ENCODE peak calls at places on chromosomes 12 and 14, in nine cellular contexts. W, I, F, C, Z, L, D, J and Y are unnamed samples.

GRCh38 chr14:65945333-65945732 is 532.8 kb downstream of the FUT8 start:
- DNase-seq in D (no peak), C (no peak), W (no peak), J (no peak), F (no peak), I (no peak), Z (no peak), L (no peak), Y (no peak)

GRCh38 chr12:22856120-22856699 is 231.2 kb downstream of the ETNK1 start:
- DNase-seq in C (peak), D (peak), W (no peak), J (no peak), I (peak), Z (no peak), F (no peak), L (no peak), Y (no peak)

GRCh38 chr14:75648066-75648838 is 12.4 kb downstream of the ERG28 start:
- DNase-seq in I (no peak), J (peak), C (peak), W (no peak), F (peak), D (peak), L (no peak), Z (peak), Y (peak)

GRCh38 chr12:28988384-28988704 is 160.7 kb upstream of the FAR2 start:
- DNase-seq in D (no peak), L (no peak), C (no peak), W (no peak), I (no peak), Z (no peak), F (no peak), J (no peak), Y (no peak)

GRCh38 chr12:88897723-88898122 is 317.5 kb upstream of the KITLG start:
- DNase-seq in C (peak), F (no peak), J (no peak), L (no peak), Z (peak), I (no peak), W (no peak), D (no peak), Y (no peak)

GRCh38 chr14:81594012-81594411 is 60.4 kb upstream of the SEL1L start:
- DNase-seq in I (no peak), J (no peak), W (no peak), C (no peak), Z (no peak), D (no peak), F (no peak), L (no peak), Y (peak)

GRCh38 chr12:9881988-9882387 is 699 bp downstream of the KLRF2 start:
- DNase-seq in C (no peak), J (no peak), I (no peak), L (no peak), F (no peak), W (no peak), Z (no peak), D (no peak), Y (no peak)

GRCh38 chr12:60148109-60148508 is 552.3 kb downstream of the SLC16A7 start:
- DNase-seq in F (peak), C (peak), L (no peak), D (peak), I (no peak), W (no peak), Z (peak), J (peak), Y (peak)

GRCh38 chr12:15701212-15701611 is 88.0 kb downstream of the EPS8 start:
- DNase-seq in W (no peak), D (no peak), Z (no peak), L (no peak), F (no peak), C (peak), J (no peak), I (peak), Y (no peak)

GRCh38 chr14:62943202-62943601 is 102.1 kb downstream of the KCNH5 start:
- DNase-seq in J (no peak), L (no peak), D (no peak), I (no peak), Z (no peak), W (no peak), C (peak), F (no peak), Y (peak)

GRCh38 chr12:69583203-69583602 is 2.1 kb upstream of the CCT2 start:
- DNase-seq in D (no peak), F (no peak), W (no peak), Z (no peak), C (no peak), I (peak), J (no peak), L (no peak), Y (no peak)

GRCh38 chr12:50948798-50949197 is 3.5 kb upstream of the HIGD1C start:
- DNase-seq in Z (no peak), C (peak), D (no peak), I (no peak), W (no peak), F (no peak), J (no peak), L (no peak), Y (no peak)

GRCh38 chr14:90024910-90025309 is 36.9 kb upstream of the KCNK13 start:
- DNase-seq in D (no peak), I (no peak), F (no peak), J (no peak), C (no peak), L (no peak), Z (no peak), W (no peak), Y (no peak)

GRCh38 chr12:93926237-93926636 is 222.1 kb upstream of the PLXNC1 start:
- DNase-seq in I (no peak), J (no peak), D (no peak), W (no peak), L (no peak), F (no peak), Z (no peak), C (no peak), Y (no peak)

GRCh38 chr14:33711761-33712160 is 239.1 kb downstream of the EGLN3 start:
- DNase-seq in W (no peak), D (no peak), J (no peak), I (no peak), C (no peak), L (no peak), F (no peak), Z (no peak), Y (no peak)

GRCh38 chr14:32008602-32009193 is 68.4 kb upstream of the ARHGAP5 start:
- DNase-seq in J (no peak), F (no peak), W (no peak), I (no peak), D (no peak), Z (no peak), C (no peak), L (no peak), Y (no peak)

GRCh38 chr12:98385636-98386035 is 129.8 kb upstream of the TMPO start:
- DNase-seq in W (no peak), F (no peak), J (no peak), I (no peak), D (no peak), L (no peak), C (no peak), Z (no peak), Y (no peak)

GRCh38 chr14:81211844-81212243 is 8.9 kb downstream of the GTF2A1 start:
- DNase-seq in L (no peak), I (peak), J (no peak), F (no peak), D (peak), W (no peak), C (peak), Z (no peak), Y (no peak)

GRCh38 chr14:88321692-88322504 is 1.2 kb downstream of the KCNK10 start:
- DNase-seq in I (no peak), L (no peak), W (no peak), D (no peak), Z (no peak), C (no peak), J (no peak), F (no peak), Y (no peak)

GRCh38 chr12:50088577-50089335 is 3.6 kb downstream of the SMARCD1 start:
- DNase-seq in Z (no peak), L (peak), C (peak), J (no peak), F (no peak), D (no peak), W (peak), I (peak), Y (no peak)

GRCh38 chr12:108980831-108981618 is 39.8 kb downstream of the SVOP start:
- DNase-seq in I (no peak), J (no peak), C (peak), F (no peak), W (no peak), D (peak), Z (no peak), L (no peak), Y (peak)

GRCh38 chr12:61504396-61505115 is 755.6 kb upstream of the USP15 start:
- DNase-seq in I (no peak), L (no peak), F (no peak), C (no peak), D (no peak), Z (no peak), J (no peak), W (no peak), Y (no peak)

GRCh38 chr14:73223049-73223448 is 14.3 kb upstream of the PAPLN start:
- DNase-seq in W (no peak), I (no peak), D (peak), L (no peak), Z (no peak), J (no peak), F (no peak), C (no peak), Y (no peak)
- TF ChIP-seq CTCF in W (no peak), I (no peak), D (no peak), L (no peak), Z (no peak), J (no peak), F (peak), C (no peak), Y (no peak)

GRCh38 chr12:63423839-63424238 is 244.5 kb downstream of the DPY19L2 start:
- DNase-seq in Z (no peak), C (no peak), L (no peak), W (no peak), J (no peak), I (no peak), D (no peak), F (no peak), Y (no peak)

GRCh38 chr12:63415357-63415756 is 252.9 kb downstream of the DPY19L2 start:
- DNase-seq in L (no peak), D (no peak), Z (no peak), J (no peak), I (no peak), F (no peak), C (no peak), W (no peak), Y (no peak)

GRCh38 chr12:63416788-63417187 is 251.5 kb downstream of the DPY19L2 start:
- DNase-seq in C (no peak), F (no peak), W (no peak), L (no peak), D (no peak), I (no peak), Z (no peak), J (no peak), Y (no peak)

GRCh38 chr12:63419119-63419518 is 249.2 kb downstream of the DPY19L2 start:
- DNase-seq in I (no peak), Z (peak), L (no peak), D (no peak), F (no peak), C (no peak), W (no peak), J (no peak), Y (no peak)

GRCh38 chr12:63420206-63420644 is 248.1 kb downstream of the DPY19L2 start:
- DNase-seq in F (peak), J (no peak), C (peak), W (no peak), I (peak), D (peak), L (no peak), Z (no peak), Y (no peak)
- H3K4me3 ChIP-seq in F (no peak), J (no peak), C (no peak), W (no peak), I (no peak), D (no peak), L (no peak), Z (no peak), Y (no peak)

GRCh38 chr12:21607701-21608100 is 3.1 kb upstream of the GYS2 start:
- DNase-seq in J (peak), I (peak), F (no peak), L (no peak), W (no peak), Z (peak), C (peak), D (peak), Y (no peak)
- TF ChIP-seq CTCF in J (peak), I (peak), F (peak), L (no peak), W (peak), Z (peak), C (peak), D (peak), Y (peak)

GRCh38 chr12:54413284-54414190 is 5.5 kb downstream of the ITGA5 start:
- DNase-seq in W (peak), C (no peak), J (no peak), L (peak), I (peak), Z (no peak), F (no peak), D (peak), Y (no peak)

GRCh38 chr12:54409267-54409666 is 9.8 kb downstream of the ITGA5 start:
- DNase-seq in J (no peak), C (no peak), I (no peak), F (no peak), W (no peak), D (no peak), Z (no peak), L (no peak), Y (no peak)

GRCh38 chr12:54412786-54413185 is 6.3 kb downstream of the ITGA5 start:
- DNase-seq in F (no peak), L (peak), J (no peak), D (no peak), C (no peak), W (no peak), I (no peak), Z (no peak), Y (no peak)

GRCh38 chr12:54412348-54412747 is 6.7 kb downstream of the ITGA5 start:
- DNase-seq in Z (no peak), J (no peak), I (no peak), W (no peak), F (no peak), D (no peak), L (peak), C (no peak), Y (no peak)

GRCh38 chr12:54411398-54412241 is 7.4 kb downstream of the ITGA5 start:
- DNase-seq in J (peak), W (no peak), C (peak), Z (peak), D (peak), I (peak), L (peak), F (peak), Y (peak)
- H3K4me3 ChIP-seq in J (no peak), W (peak), C (no peak), Z (no peak), D (no peak), I (peak), L (no peak), F (no peak), Y (no peak)